ENCODE peak calls at places on chromosomes 6 and 20, in nine cellular contexts. G is activated naive CD8-positive, alpha-beta T cell treated with anti-CD3 and anti-CD28 coated beads for 36 hours; Q is body of pancreas; O is T-helper 2 cell treated with Interferon-gamma antibody and Interleukin-4, amounts not matched to agents 5 μg/mL and 100 μg/mL, for 36 hours; P is upper lobe of right lung; M is right lobe of liver; L is pons; D is hepatocyte; V is DMS79. C is an unnamed sample.

GRCh38 chr6:72616406-72617015 is 5.4 kb upstream of the KCNQ5 start:
- DNase-seq in O (no peak), P (no peak), M (no peak), Q (no peak), V (no peak), D (peak; percentile 55), L (peak; percentile 36), G (no peak), C (no peak)

GRCh38 chr6:106870069-106870468 is 104.5 kb downstream of the CD24 start:
- DNase-seq in D (peak; percentile 28), Q (no peak), G (no peak), V (no peak), P (no peak), O (no peak), M (no peak), L (no peak), C (no peak)

GRCh38 chr6:78911218-78911617 is 43.9 kb downstream of the IRAK1BP1 start:
- DNase-seq in L (no peak), P (no peak), Q (no peak), O (no peak), D (no peak), V (no peak), M (no peak), G (no peak), C (no peak)

GRCh38 chr6:141451176-141451507 is 681.6 kb upstream of the GJE1 start:
- DNase-seq in V (no peak), G (no peak), P (no peak), M (no peak), D (no peak), L (no peak), Q (no peak), O (no peak), C (no peak)

GRCh38 chr6:121442591-121442990 is 7.1 kb downstream of the GJA1 start:
- DNase-seq in L (no peak), Q (no peak), V (no peak), M (no peak), P (no peak), O (no peak), D (no peak), G (no peak), C (no peak)

GRCh38 chr20:2640260-2640659 is 12.2 kb upstream of the NOP56 start:
- DNase-seq in Q (no peak), L (no peak), V (no peak), M (no peak), P (no peak), D (no peak), O (no peak), G (no peak), C (no peak)

GRCh38 chr6:99344289-99344688 is 5.2 kb downstream of the FAXC start:
- DNase-seq in D (no peak), P (no peak), V (no peak), M (no peak), L (no peak), Q (no peak), G (no peak), O (no peak), C (no peak)

GRCh38 chr6:111952326-111952725 is 79.1 kb upstream of the FYN start:
- DNase-seq in G (no peak), O (no peak), V (no peak), D (no peak), M (no peak), P (no peak), L (no peak), Q (no peak), C (no peak)

GRCh38 chr20:50478162-50479036 is 31.8 kb upstream of the PTPN1 start:
- DNase-seq in M (peak; percentile 62), Q (peak; percentile 75), O (peak; percentile 71), P (peak; percentile 89), D (peak; percentile 80), L (peak; percentile 44), G (peak; percentile 76), V (no peak), C (peak; percentile 86)

GRCh38 chr6:94464018-94464510 is 1044.7 kb upstream of the EPHA7 start:
- DNase-seq in P (no peak), L (no peak), G (no peak), M (no peak), O (no peak), D (no peak), Q (no peak), V (no peak), C (peak; percentile 14)

GRCh38 chr6:38567436-38567835 is 72.3 kb downstream of the BTBD9 start:
- DNase-seq in Q (peak; percentile 41), L (peak; percentile 30), G (no peak), M (peak; percentile 66), V (peak; percentile 51), D (peak; percentile 55), P (no peak), O (no peak), C (peak; percentile 81)

GRCh38 chr6:134003542-134003951 is 48.9 kb downstream of the SLC2A12 start:
- DNase-seq in O (no peak), M (no peak), V (peak; percentile 24), L (no peak), Q (no peak), G (no peak), D (no peak), P (no peak), C (no peak)

GRCh38 chr6:167661456-167662103 is 165.1 kb upstream of the AFDN start:
- DNase-seq in Q (peak; percentile 16), V (no peak), M (no peak), G (no peak), O (no peak), D (peak; percentile 48), L (no peak), P (no peak), C (no peak)

GRCh38 chr6:1312444-1313363 is 806 bp downstream of the FOXQ1 start:
- DNase-seq in M (no peak), O (no peak), L (no peak), D (peak; percentile 50), Q (peak; percentile 37), G (peak; percentile 16), V (no peak), P (peak; percentile 76), C (peak; percentile 76)

GRCh38 chr6:52157301-52157930 is 28.8 kb upstream of the IL17A start:
- DNase-seq in M (no peak), G (peak; percentile 4), V (no peak), P (no peak), O (peak; percentile 73), Q (no peak), L (no peak), D (no peak), C (no peak)

GRCh38 chr6:141561154-141561553 is 571.6 kb upstream of the GJE1 start:
- DNase-seq in P (no peak), L (no peak), M (no peak), O (no peak), Q (no peak), D (no peak), V (no peak), G (no peak), C (no peak)

GRCh38 chr6:99349620-99350141 is at the start of gene FAXC:
- DNase-seq in O (peak; percentile 26), Q (peak; percentile 72), D (peak; percentile 80), P (peak; percentile 85), V (peak; percentile 35), L (no peak), G (peak; percentile 15), M (no peak), C (peak; percentile 77)

GRCh38 chr20:8489094-8489883 is 357.2 kb downstream of the PLCB1 start:
- DNase-seq in Q (no peak), P (no peak), M (no peak), G (no peak), L (no peak), O (no peak), D (no peak), V (no peak), C (no peak)

GRCh38 chr20:61901421-61902212 is 164.1 kb downstream of the TAF4 start:
- DNase-seq in G (no peak), M (no peak), Q (no peak), L (no peak), D (no peak), O (no peak), V (no peak), P (no peak), C (no peak)

GRCh38 chr6:70709826-70710225 is 42.1 kb downstream of the SMAP1 start:
- DNase-seq in O (no peak), V (no peak), P (no peak), G (no peak), D (no peak), Q (no peak), M (no peak), L (no peak), C (no peak)

GRCh38 chr6:10112871-10113584 is 301.8 kb downstream of the TFAP2A start:
- DNase-seq in M (no peak), Q (no peak), P (no peak), L (no peak), G (no peak), O (no peak), V (no peak), D (no peak), C (no peak)

C was measured in kidney.